ENCODE peak calls at places on chromosomes 1 and 21, in nine cellular contexts. B, A, S, V, N, U, G, X and T are unnamed samples.

GRCh38 chr1:18951416-18951815 is 5.1 kb downstream of the IFFO2 start:
- DNase-seq in B (no peak), A (no peak), S (no peak), V (no peak), N (no peak), U (no peak), G (no peak), X (no peak), T (no peak)

GRCh38 chr21:36388835-36389234 is 3.6 kb downstream of the CHAF1B start:
- DNase-seq in B (no peak), A (peak; percentile 28), S (no peak), V (peak; percentile 29), N (no peak), U (no peak), G (no peak), X (no peak), T (peak; percentile 42)

GRCh38 chr1:56709269-56709880 is 64.3 kb downstream of the PRKAA2 start:
- DNase-seq in B (peak; percentile 27), A (peak; percentile 81), S (no peak), V (peak; percentile 64), N (peak; percentile 72), U (no peak), G (peak; percentile 1), X (no peak), T (peak; percentile 26)

GRCh38 chr1:19374402-19374801 is 62.3 kb downstream of the SLC66A1 start:
- DNase-seq in B (no peak), A (no peak), S (no peak), V (no peak), N (no peak), U (peak; percentile 35), G (no peak), X (no peak), T (no peak)

GRCh38 chr1:240258910-240259309 is 167.2 kb downstream of the FMN2 start:
- DNase-seq in B (peak; percentile 98), A (peak; percentile 97), S (no peak), V (peak; percentile 98), N (peak; percentile 97), U (no peak), G (no peak), X (no peak), T (no peak)

GRCh38 chr1:226410958-226411357 is 3.1 kb upstream of the PARP1 start:
- DNase-seq in B (no peak), A (no peak), S (no peak), V (no peak), N (no peak), U (no peak), G (no peak), X (no peak), T (no peak)

GRCh38 chr1:160781129-160781808 is 14.7 kb upstream of the LY9 start:
- DNase-seq in B (no peak), A (no peak), S (no peak), V (no peak), N (no peak), U (no peak), G (no peak), X (no peak), T (no peak)

GRCh38 chr1:17189632-17190525 is 15.0 kb upstream of the PADI1 start:
- DNase-seq in B (peak; percentile 93), A (peak; percentile 97), S (no peak), V (peak; percentile 93), N (peak; percentile 79), U (no peak), G (no peak), X (no peak), T (peak; percentile 79)

GRCh38 chr1:226990133-226990716 is 50.1 kb downstream of the COQ8A start:
- DNase-seq in B (no peak), A (no peak), S (peak; percentile 22), V (no peak), N (no peak), U (no peak), G (no peak), X (no peak), T (no peak)

GRCh38 chr1:156808186-156809030 is 8.2 kb downstream of the SH2D2A start:
- DNase-seq in B (no peak), A (no peak), S (no peak), V (no peak), N (no peak), U (no peak), G (no peak), X (no peak), T (no peak)